ENCODE peak calls at places on chromosomes 5 and 9, in ten cellular contexts. D, G, Q, J, E, M, T, V, I and S are unnamed samples.

GRCh38 chr5:81787843-81788242 is 36.9 kb upstream of the SSBP2 start:
- DNase-seq in T (no peak), D (peak; percentile 25), I (peak; percentile 2), Q (peak; percentile 40), E (peak; percentile 23), V (no peak), J (no peak), G (no peak), M (no peak), S (no peak)

GRCh38 chr9:136665704-136666363 is 3.1 kb downstream of the EGFL7 start:
- DNase-seq in V (no peak), T (no peak), J (no peak), G (no peak), D (no peak), E (peak; percentile 61), Q (no peak), I (no peak), M (peak; percentile 23), S (no peak)

GRCh38 chr9:126522957-126523356 is 90.8 kb upstream of the LMX1B start:
- DNase-seq in G (no peak), E (no peak), Q (no peak), M (no peak), J (no peak), D (no peak), V (no peak), I (no peak), T (no peak), S (no peak)

GRCh38 chr5:125492977-125493376 is 746.5 kb upstream of the ZNF608 start:
- DNase-seq in V (no peak), Q (no peak), G (no peak), E (no peak), J (no peak), D (no peak), I (no peak), T (no peak), M (no peak), S (no peak)

GRCh38 chr5:142242272-142242671 is 82.5 kb downstream of the SPRY4 start:
- DNase-seq in E (no peak), Q (no peak), D (no peak), V (no peak), I (no peak), M (no peak), G (no peak), J (peak; percentile 8), T (no peak), S (no peak)

GRCh38 chr9:116087246-116087645 is 66.3 kb upstream of the PAPPA start:
- DNase-seq in E (peak; percentile 25), I (peak; percentile 0), T (no peak), M (no peak), D (peak; percentile 9), Q (peak; percentile 24), J (no peak), V (no peak), G (no peak), S (no peak)

GRCh38 chr5:74648835-74649286 is 8.3 kb upstream of the ENC1 start:
- DNase-seq in D (peak; percentile 74), M (peak; percentile 55), J (no peak), G (peak; percentile 19), Q (peak; percentile 29), T (peak; percentile 49), E (peak; percentile 80), I (peak; percentile 48), V (no peak), S (no peak)

GRCh38 chr9:134624119-134624826 is 17.3 kb upstream of the COL5A1 start:
- DNase-seq in G (no peak), E (peak; percentile 57), J (peak; percentile 78), V (no peak), D (peak; percentile 35), T (no peak), M (no peak), I (no peak), Q (no peak), S (no peak)

GRCh38 chr9:27771803-27772545 is 198.7 kb upstream of the C9orf72 start:
- DNase-seq in G (no peak), V (no peak), E (no peak), T (no peak), M (no peak), J (no peak), Q (peak; percentile 43), D (no peak), I (no peak), S (no peak)